ENCODE peak calls at places on chromosomes 16 and 17, in eight cellular contexts. P, B, L, E, W, I, X and G are unnamed samples.

GRCh38 chr16:19294156-19294649 is 8.7 kb downstream of the CLEC19A start:
- DNase-seq in P (peak), B (peak), L (no peak), E (no peak), W (no peak), I (peak), X (no peak), G (no peak)

GRCh38 chr17:70446446-70446845 is 277.1 kb downstream of the KCNJ2 start:
- DNase-seq in P (no peak), B (no peak), L (no peak), E (no peak), W (no peak), I (no peak), X (no peak), G (no peak)

GRCh38 chr16:57623251-57624043 is 5.0 kb upstream of the ADGRG1 start:
- DNase-seq in P (no peak), B (no peak), L (no peak), E (peak), W (peak), I (peak), X (no peak), G (no peak)

GRCh38 chr17:15119928-15120327 is 145.2 kb downstream of the PMP22 start:
- DNase-seq in P (no peak), B (no peak), L (no peak), E (no peak), W (no peak), I (no peak), X (no peak), G (no peak)

GRCh38 chr17:20008242-20009051 is 712 bp upstream of the SPECC1 start:
- DNase-seq in P (peak), B (peak), L (no peak), E (no peak), W (peak), I (no peak), X (no peak), G (peak)

GRCh38 chr16:15993946-15994665 is 44.7 kb downstream of the ABCC1 start:
- DNase-seq in P (no peak), B (peak), L (no peak), E (no peak), W (no peak), I (peak), X (peak), G (no peak)

GRCh38 chr16:4404967-4405696 is 11.3 kb downstream of the CORO7 start:
- DNase-seq in P (no peak), B (no peak), L (no peak), E (no peak), W (no peak), I (no peak), X (no peak), G (no peak)

GRCh38 chr17:78818932-78819331 is 21.7 kb downstream of the USP36 start:
- DNase-seq in P (no peak), B (no peak), L (no peak), E (no peak), W (no peak), I (peak), X (no peak), G (no peak)

GRCh38 chr16:7086842-7087616 is 245.6 kb upstream of the RBFOX1 start:
- DNase-seq in P (no peak), B (peak), L (peak), E (no peak), W (no peak), I (no peak), X (no peak), G (peak)

GRCh38 chr17:78460951-78461944 is 82.8 kb downstream of the PGS1 start:
- DNase-seq in P (no peak), B (no peak), L (no peak), E (no peak), W (no peak), I (no peak), X (no peak), G (no peak)

GRCh38 chr16:10923650-10924214 is 18.5 kb downstream of the DEXI start:
- DNase-seq in P (peak), B (peak), L (no peak), E (no peak), W (peak), I (no peak), X (no peak), G (no peak)

GRCh38 chr17:72726936-72727335 is 365.6 kb downstream of the SLC39A11 start:
- DNase-seq in P (no peak), B (no peak), L (no peak), E (no peak), W (no peak), I (no peak), X (no peak), G (no peak)

GRCh38 chr17:28142355-28142754 is 99.9 kb downstream of the NLK start:
- DNase-seq in P (no peak), B (no peak), L (no peak), E (no peak), W (no peak), I (no peak), X (no peak), G (no peak)

GRCh38 chr16:65071371-65072311 is 50.2 kb downstream of the CDH11 start:
- DNase-seq in P (peak), B (peak), L (no peak), E (no peak), W (no peak), I (peak), X (peak), G (no peak)

GRCh38 chr17:66541461-66542182 is 239.2 kb downstream of the PRKCA start:
- DNase-seq in P (no peak), B (peak), L (no peak), E (no peak), W (no peak), I (peak), X (peak), G (peak)

GRCh38 chr17:74686761-74687160 is 26.0 kb downstream of the CD300LF start:
- DNase-seq in P (no peak), B (no peak), L (no peak), E (no peak), W (no peak), I (no peak), X (no peak), G (no peak)

GRCh38 chr17:51154176-51154575 is 817 bp downstream of the NME1 start:
- DNase-seq in P (no peak), B (no peak), L (no peak), E (no peak), W (no peak), I (no peak), X (no peak), G (no peak)

GRCh38 chr16:1773703-1774455 is 945 bp upstream of the MRPS34 start:
- DNase-seq in P (no peak), B (no peak), L (no peak), E (no peak), W (no peak), I (peak), X (peak), G (no peak)

GRCh38 chr16:28264656-28265055 is 27.7 kb upstream of the SBK1 start:
- DNase-seq in P (no peak), B (no peak), L (no peak), E (no peak), W (no peak), I (peak), X (no peak), G (no peak)

DNA sequence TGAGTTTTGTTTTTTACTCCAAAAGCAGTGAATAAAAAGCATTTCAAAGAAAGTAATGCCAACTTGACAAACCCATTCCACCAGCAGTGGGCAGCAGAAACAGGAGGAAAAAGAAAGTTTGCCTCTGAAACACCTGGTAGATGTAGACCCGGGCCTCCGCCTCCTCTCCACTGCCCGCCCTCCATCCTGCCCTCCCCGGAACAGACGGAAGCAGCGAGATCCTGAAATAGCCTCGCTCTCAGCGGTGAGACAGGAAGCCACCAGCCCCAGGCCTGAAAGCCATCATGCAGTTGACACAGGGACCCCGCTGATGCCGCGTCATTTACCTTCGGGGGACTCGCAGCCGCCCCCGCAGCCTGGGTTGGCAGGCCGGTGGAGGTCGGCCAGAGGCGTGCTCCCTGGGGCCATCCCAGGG is 67.8 kb downstream of the C16orf78 start:
- DNase-seq in P (peak), B (peak), L (no peak), E (no peak), W (peak), I (peak), X (no peak), G (peak)
- TF ChIP-seq CTCF in P (no peak), B (peak), L (peak), E (peak), W (no peak), I (no peak), X (no peak), G (no peak)

DNA sequence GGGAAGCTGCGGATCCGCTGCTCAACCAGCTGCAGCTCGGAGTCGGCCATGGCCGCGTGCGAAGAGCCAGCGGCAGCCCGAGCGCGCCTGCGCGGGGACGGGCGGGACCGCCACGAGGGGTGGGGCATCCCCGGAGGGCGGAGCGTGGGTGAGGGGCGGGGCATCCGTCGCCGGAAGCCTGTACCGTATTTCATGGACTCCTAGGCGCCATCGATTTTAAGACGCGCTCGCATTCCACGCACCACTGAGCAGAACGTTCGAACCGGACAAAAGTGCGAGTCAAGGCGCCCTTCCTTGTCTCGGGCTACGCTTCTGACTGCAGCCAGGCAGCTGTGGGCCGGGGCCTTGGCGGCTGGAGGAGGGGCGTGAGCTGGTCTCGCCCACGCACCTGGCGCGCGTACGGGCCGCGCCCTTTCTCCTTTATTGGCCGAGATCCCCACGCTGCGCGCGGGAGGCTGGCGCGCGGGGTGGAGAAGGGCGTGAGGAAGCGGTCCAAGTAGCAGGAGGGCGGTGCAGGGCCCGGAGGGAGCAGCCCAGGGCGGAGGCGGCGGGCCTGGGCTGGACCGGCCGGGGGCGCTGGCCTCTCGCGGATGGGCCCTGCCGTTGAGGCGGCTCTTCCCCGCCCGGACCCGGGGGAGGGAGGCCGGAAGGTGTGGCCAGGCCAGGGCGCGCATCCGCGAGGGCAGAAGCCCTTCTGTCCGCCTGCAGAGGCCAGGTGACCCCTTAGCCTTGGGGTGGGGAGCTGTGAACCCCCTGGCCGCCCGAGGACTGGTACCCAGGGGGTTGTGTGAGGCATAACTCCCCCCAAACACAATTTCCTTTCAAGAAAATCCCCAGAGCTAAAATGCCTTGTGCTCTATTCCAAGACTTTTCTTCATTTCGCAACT is at the start of gene APRT:
- DNase-seq in P (peak), B (peak), L (peak), E (peak), W (peak), I (peak), X (peak), G (peak)
- TF ChIP-seq CTCF in P (no peak), B (peak), L (peak), E (peak), W (no peak), I (no peak), X (peak), G (no peak)

GRCh38 chr16:30399435-30400186 is 4.4 kb downstream of the ZNF48 start:
- DNase-seq in P (no peak), B (no peak), L (no peak), E (no peak), W (no peak), I (no peak), X (no peak), G (no peak)

GRCh38 chr16:30397776-30398659 is 2.8 kb downstream of the ZNF48 start:
- DNase-seq in P (no peak), B (no peak), L (no peak), E (no peak), W (peak), I (no peak), X (no peak), G (no peak)

GRCh38 chr16:30398660-30399434 is 3.6 kb downstream of the ZNF48 start:
- DNase-seq in P (no peak), B (no peak), L (no peak), E (no peak), W (peak), I (no peak), X (no peak), G (peak)

GRCh38 chr16:30397056-30397455 is 1.8 kb downstream of the ZNF48 start:
- DNase-seq in P (no peak), B (no peak), L (no peak), E (no peak), W (no peak), I (no peak), X (no peak), G (no peak)

GRCh38 chr16:30401768-30402425 is 5.5 kb upstream of the ZNF771 start:
- DNase-seq in P (no peak), B (no peak), L (no peak), E (no peak), W (no peak), I (no peak), X (no peak), G (no peak)
- TF ChIP-seq CTCF in P (no peak), B (no peak), L (no peak), E (no peak), W (no peak), I (no peak), X (no peak), G (no peak)

DNA sequence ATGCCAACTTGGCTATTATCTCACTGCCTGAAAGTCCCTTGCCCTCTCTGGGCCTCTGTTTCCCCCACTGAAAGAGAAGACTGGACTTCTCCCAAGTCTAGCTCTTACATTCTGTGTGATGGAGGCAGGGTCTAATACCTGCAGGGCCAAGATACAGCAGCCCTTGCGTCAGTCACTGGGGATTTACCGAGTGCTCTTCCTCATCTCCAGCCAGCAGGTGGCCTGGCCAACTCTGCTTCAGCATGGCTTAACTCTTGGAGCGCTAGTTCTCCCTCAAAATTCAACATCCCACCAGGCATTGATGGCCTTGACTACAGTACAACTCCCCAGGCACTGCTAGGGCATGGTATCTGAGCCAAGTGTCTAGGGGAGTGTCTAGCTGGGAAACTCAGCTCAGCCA is 19.9 kb upstream of the MTMR4 start:
- DNase-seq in P (no peak), B (no peak), L (no peak), E (no peak), W (no peak), I (no peak), X (no peak), G (no peak)
- TF ChIP-seq CTCF in P (no peak), B (no peak), L (peak), E (peak), W (no peak), I (no peak), X (no peak), G (no peak)

DNA sequence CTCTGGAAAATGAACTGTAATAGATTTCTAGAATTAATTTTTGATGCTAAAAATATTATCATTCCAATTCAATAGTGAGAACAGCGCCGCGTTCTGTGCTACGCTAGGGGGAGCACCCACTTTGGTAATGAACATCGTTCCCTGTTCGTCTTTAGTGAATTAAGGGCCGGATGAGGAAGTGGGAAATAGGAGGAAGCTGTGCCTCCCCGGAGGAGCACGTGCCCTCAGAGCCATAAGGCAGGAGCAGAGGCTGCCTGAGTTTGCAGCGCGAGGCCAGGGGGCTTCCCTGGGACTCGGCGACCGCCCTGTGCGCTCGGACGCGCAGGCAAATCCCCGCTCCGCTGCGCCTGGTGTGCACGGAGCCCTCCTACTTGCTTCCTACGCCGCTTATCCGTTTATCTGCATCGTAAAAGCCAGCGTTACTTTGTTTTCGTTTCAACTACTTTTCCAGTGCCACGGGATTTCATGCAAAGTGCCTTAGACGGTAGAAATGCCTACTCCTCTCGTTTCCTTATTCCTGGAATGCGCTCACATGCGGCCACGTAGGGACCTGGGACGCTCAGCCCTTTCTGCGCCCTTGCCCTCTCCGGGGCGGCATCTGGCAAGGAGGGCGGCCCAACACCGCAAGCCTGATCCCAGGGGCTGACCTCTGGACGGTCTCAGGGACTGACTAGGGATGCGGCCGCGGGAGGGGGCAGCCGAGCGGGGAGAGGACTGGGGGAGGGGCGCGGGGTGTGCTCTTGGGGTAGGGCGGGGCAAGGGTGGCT is 76.4 kb downstream of the KCNJ12 start:
- DNase-seq in P (peak), B (peak), L (no peak), E (peak), W (peak), I (peak), X (peak), G (peak)
- TF ChIP-seq CTCF in P (peak), B (peak), L (peak), E (peak), W (no peak), I (peak), X (peak), G (peak)

GRCh38 chr16:82031116-82032084 is 3.7 kb upstream of the HSD17B2 start:
- DNase-seq in P (no peak), B (no peak), L (no peak), E (peak), W (no peak), I (peak), X (peak), G (no peak)
- TF ChIP-seq CTCF in P (peak), B (peak), L (peak), E (peak), W (peak), I (peak), X (peak), G (no peak)

DNA sequence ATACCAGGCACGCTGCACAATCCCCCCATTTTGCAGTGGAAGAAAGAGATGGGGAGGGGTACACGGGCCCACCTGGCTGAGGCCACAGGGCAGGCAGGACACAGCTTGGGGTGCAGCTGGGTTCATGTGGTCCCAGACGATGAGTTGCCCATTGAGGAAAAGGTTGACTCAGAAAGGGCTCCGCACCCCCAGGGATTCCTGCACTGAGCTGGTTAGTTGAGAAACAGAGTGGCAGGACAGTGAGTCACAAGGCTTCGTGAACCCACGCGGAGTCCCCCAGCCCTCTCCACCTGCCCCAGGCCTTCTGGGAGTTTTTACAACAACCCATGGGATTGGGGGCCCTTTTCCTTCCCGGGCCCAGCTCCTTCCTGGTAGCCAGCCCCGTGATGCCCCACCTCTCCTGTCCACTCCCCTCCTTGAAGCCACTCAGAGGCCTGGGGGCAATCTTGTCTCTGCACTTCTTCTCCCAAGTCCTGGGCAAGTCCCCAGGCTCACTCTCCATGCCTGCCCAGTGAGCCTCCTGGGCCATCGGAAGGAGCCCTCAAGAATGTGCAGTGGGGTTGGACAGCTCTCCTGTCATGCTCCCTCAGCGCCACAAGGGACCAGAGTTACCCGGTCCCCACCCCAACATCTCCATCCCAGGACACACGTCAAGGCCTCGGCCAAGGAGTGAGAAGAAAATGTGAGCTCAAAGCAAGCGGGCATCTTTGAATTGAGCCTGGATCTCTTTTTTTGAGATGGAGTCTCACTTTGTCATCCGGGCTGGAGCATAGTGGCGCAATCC is 251.2 kb downstream of the PARN start:
- DNase-seq in P (no peak), B (no peak), L (no peak), E (no peak), W (no peak), I (no peak), X (no peak), G (no peak)
- TF ChIP-seq CTCF in P (no peak), B (no peak), L (no peak), E (peak), W (no peak), I (no peak), X (no peak), G (no peak)

GRCh38 chr17:64388961-64389565 is 1.6 kb downstream of the PECAM1 start:
- DNase-seq in P (peak), B (no peak), L (no peak), E (no peak), W (no peak), I (no peak), X (no peak), G (no peak)
- TF ChIP-seq CTCF in P (no peak), B (no peak), L (no peak), E (no peak), W (no peak), I (no peak), X (no peak), G (no peak)

GRCh38 chr17:47841488-47842308 is 625 bp upstream of the SCRN2 start:
- DNase-seq in P (no peak), B (no peak), L (no peak), E (no peak), W (no peak), I (no peak), X (no peak), G (no peak)
- TF ChIP-seq CTCF in P (no peak), B (no peak), L (no peak), E (no peak), W (no peak), I (no peak), X (no peak), G (peak)